ENCODE peak calls at places on chromosomes 12 and 14, in seven cellular contexts. E, L, O, B, I, T and J are unnamed samples.

GRCh38 chr14:60217713-60218112 is 31.3 kb upstream of the PPM1A start:
- DNase-seq in E (no peak), L (no peak), O (no peak), B (no peak), I (no peak), T (no peak), J (no peak)

GRCh38 chr12:39372929-39373328 is 70.0 kb downstream of the KIF21A start:
- DNase-seq in E (peak), L (no peak), O (no peak), B (no peak), I (no peak), T (no peak), J (no peak)

GRCh38 chr12:31866523-31866922 is 92.7 kb upstream of the RESF1 start:
- DNase-seq in E (no peak), L (no peak), O (no peak), B (no peak), I (no peak), T (no peak), J (no peak)

GRCh38 chr12:82176016-82176415 is 182.2 kb downstream of the CCDC59 start:
- DNase-seq in E (no peak), L (no peak), O (no peak), B (no peak), I (no peak), T (no peak), J (no peak)

GRCh38 chr12:132554857-132555630 is 55.3 kb downstream of the LRCOL1 start:
- DNase-seq in E (no peak), L (no peak), O (no peak), B (no peak), I (no peak), T (no peak), J (no peak)

GRCh38 chr14:100234511-100234910 is 4.4 kb upstream of the YY1 start:
- DNase-seq in E (no peak), L (no peak), O (no peak), B (no peak), I (no peak), T (no peak), J (no peak)

GRCh38 chr12:104695453-104696148 is 238.9 kb downstream of the CHST11 start:
- DNase-seq in E (peak), L (peak), O (no peak), B (no peak), I (no peak), T (no peak), J (peak)

GRCh38 chr12:85301054-85301453 is 21.0 kb downstream of the ALX1 start:
- DNase-seq in E (peak), L (no peak), O (no peak), B (no peak), I (no peak), T (no peak), J (no peak)

GRCh38 chr14:68451676-68452387 is 341.0 kb downstream of the ZFP36L1 start:
- DNase-seq in E (no peak), L (no peak), O (no peak), B (no peak), I (no peak), T (no peak), J (no peak)

GRCh38 chr12:121575051-121575450 is 5.8 kb downstream of the KDM2B start:
- DNase-seq in E (no peak), L (no peak), O (no peak), B (no peak), I (no peak), T (no peak), J (no peak)

GRCh38 chr14:23633160-23633701 is 2.9 kb upstream of the DHRS2 start:
- DNase-seq in E (no peak), L (no peak), O (no peak), B (no peak), I (no peak), T (no peak), J (no peak)

GRCh38 chr12:90355701-90356345 is 599.2 kb downstream of the CCER1 start:
- DNase-seq in E (no peak), L (peak), O (no peak), B (no peak), I (no peak), T (no peak), J (no peak)

GRCh38 chr12:51393676-51394545 is 2.7 kb upstream of the GALNT6 start:
- DNase-seq in E (peak), L (peak), O (no peak), B (no peak), I (peak), T (peak), J (peak)

GRCh38 chr12:27517532-27517931 is 6.5 kb upstream of the PPFIBP1 start:
- DNase-seq in E (no peak), L (peak), O (no peak), B (no peak), I (no peak), T (no peak), J (no peak)

GRCh38 chr14:53108292-53108937 is 44.7 kb downstream of the DDHD1 start:
- DNase-seq in E (no peak), L (no peak), O (no peak), B (no peak), I (no peak), T (no peak), J (no peak)

GRCh38 chr14:68343534-68344093 is 449.3 kb downstream of the ZFP36L1 start:
- DNase-seq in E (no peak), L (no peak), O (no peak), B (no peak), I (no peak), T (no peak), J (no peak)

GRCh38 chr12:80045594-80045993 is 53.7 kb upstream of the OTOGL start:
- DNase-seq in E (peak), L (peak), O (no peak), B (no peak), I (no peak), T (no peak), J (peak)

GRCh38 chr12:122873540-122873939 is 22.4 kb downstream of the VPS37B start:
- DNase-seq in E (no peak), L (no peak), O (no peak), B (no peak), I (no peak), T (no peak), J (no peak)

GRCh38 chr14:100214768-100215079 is 24.2 kb upstream of the YY1 start:
- DNase-seq in E (no peak), L (no peak), O (no peak), B (no peak), I (no peak), T (no peak), J (no peak)

GRCh38 chr12:67681145-67681778 is 32.7 kb downstream of the DYRK2 start:
- DNase-seq in E (peak), L (peak), O (no peak), B (peak), I (no peak), T (peak), J (peak)

GRCh38 chr12:51823875-51824565 is 24.5 kb downstream of the FIGNL2 start:
- DNase-seq in E (peak), L (peak), O (peak), B (peak), I (no peak), T (no peak), J (peak)

GRCh38 chr14:93974833-93975232 is 1.5 kb downstream of the ASB2 start:
- DNase-seq in E (no peak), L (no peak), O (no peak), B (no peak), I (no peak), T (no peak), J (no peak)

GRCh38 chr14:22613091-22613695 is 15.1 kb downstream of the ABHD4 start:
- DNase-seq in E (no peak), L (peak), O (no peak), B (no peak), I (no peak), T (no peak), J (no peak)

GRCh38 chr14:55913324-55914035 is 204.7 kb upstream of the PELI2 start:
- DNase-seq in E (no peak), L (peak), O (peak), B (peak), I (no peak), T (no peak), J (peak)

DNA sequence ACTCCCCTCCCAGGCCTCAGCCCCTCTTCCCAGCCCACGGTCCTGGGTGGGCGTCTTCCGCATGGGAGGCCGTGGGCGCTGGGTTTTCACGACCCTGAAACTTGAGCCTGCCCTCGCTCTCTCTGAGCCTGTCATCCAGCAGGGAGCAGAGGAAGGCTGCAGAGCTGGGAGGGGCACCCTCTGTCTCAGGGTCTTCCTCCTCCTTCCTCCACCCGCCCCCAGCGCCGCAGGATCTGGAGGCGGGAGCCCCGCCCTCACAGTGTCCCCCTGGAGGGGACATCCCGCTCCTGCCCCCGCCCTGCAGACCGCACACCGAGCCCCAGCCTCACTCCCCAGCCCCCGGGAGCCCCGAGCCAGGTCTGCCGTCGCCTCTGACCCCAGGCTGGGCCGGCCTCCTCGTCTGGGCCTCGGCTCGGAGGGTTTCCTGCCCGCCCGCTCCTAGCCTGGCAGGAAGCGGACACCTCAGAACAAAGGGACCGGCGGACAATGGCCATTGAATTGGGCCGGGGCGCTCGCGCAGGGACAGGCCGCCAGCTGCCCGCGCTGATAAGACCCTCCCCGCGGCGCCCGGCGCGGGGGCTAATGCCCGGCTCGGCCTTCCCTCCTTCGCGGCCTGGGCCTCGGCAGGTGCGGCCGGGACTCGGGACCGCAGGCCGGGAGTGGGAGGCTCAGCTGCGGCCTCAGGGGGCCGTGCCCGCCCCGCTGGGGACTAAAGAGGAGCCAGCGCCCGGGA is 15.3 kb upstream of the NUDT14 start:
- DNase-seq in E (no peak), L (no peak), O (no peak), B (no peak), I (no peak), T (no peak), J (no peak)
- H3K4me3 ChIP-seq in E (no peak), L (no peak), O (peak), B (no peak), I (no peak), T (no peak), J (no peak)

DNA sequence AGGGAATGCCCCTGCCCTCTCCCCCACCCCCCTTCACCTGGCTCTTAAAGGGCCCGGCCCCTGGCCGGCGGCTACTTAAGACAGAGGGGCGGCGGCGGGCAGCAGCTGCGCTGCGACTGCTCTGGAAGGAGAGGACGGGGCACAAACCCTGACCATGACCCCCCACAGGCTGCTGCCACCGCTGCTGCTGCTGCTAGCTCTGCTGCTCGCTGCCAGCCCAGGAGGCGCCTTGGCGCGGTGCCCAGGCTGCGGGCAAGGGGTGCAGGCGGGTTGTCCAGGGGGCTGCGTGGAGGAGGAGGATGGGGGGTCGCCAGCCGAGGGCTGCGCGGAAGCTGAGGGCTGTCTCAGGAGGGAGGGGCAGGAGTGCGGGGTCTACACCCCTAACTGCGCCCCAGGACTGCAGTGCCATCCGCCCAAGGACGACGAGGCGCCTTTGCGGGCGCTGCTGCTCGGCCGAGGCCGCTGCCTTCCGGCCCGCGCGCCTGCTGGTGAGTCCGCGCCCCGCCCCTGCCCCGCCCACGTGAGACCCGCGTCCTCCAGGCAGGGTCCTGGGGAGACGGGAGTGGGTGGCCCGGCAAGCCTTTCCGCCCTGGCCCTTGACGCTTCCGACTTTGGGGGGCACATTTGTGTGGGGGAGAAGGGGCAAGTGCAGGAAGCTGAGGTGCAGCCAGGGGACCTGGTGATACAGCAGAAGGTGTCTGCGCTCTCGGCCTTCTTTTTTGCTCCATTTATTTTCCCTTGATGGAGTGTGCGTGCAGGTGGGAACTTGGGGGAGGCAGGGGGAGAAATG is at the start of gene IGFBP6:
- DNase-seq in E (peak), L (peak), O (peak), B (peak), I (peak), T (no peak), J (no peak)
- TF ChIP-seq CTCF in E (no peak), L (no peak), O (no peak), B (peak), I (no peak), T (no peak), J (no peak)

GRCh38 chr14:61663312-61663974 is 31.9 kb upstream of the HIF1A start:
- DNase-seq in E (no peak), L (no peak), O (no peak), B (no peak), I (no peak), T (no peak), J (no peak)
- H3K4me3 ChIP-seq in E (no peak), L (no peak), O (no peak), B (no peak), I (no peak), T (no peak), J (no peak)

DNA sequence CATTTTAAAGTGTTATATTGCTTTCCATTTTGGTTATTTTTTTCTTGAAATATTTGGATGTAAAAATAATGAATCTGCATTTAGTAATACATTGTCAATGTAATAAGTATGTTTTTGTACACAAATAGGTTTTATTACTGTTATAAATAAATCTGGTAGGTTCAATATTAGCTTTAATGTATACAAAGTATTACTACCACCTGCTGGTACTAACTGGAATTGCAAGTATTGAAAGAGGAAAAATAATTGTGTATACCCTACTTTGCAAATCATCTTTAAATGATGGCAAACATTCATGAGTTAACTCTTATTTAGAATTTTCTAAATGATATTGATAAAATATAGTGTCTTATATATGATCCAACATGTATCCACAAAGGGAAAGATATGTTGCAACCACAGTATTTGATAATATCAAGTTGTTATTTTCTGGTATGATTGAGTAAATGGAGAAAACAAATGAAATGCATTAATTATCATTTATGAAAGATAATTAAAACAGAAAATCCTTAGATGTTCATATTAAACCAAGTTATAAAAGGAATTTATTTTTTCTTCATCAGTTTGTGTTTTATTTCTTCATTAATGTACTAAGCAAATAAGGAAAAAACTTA is 3.2 kb downstream of the OR4K2 start:
- DNase-seq in E (peak), L (no peak), O (no peak), B (no peak), I (no peak), T (no peak), J (no peak)
- TF ChIP-seq CTCF in E (peak), L (peak), O (peak), B (peak), I (peak), T (peak), J (peak)

GRCh38 chr12:110105159-110105558 is 19.0 kb upstream of the IFT81 start:
- DNase-seq in E (no peak), L (no peak), O (no peak), B (no peak), I (no peak), T (no peak), J (no peak)

GRCh38 chr12:110105961-110106540 is 18.1 kb upstream of the IFT81 start:
- DNase-seq in E (no peak), L (no peak), O (no peak), B (no peak), I (no peak), T (no peak), J (no peak)

GRCh38 chr12:110104188-110104969 is 19.8 kb upstream of the IFT81 start:
- DNase-seq in E (no peak), L (no peak), O (no peak), B (no peak), I (no peak), T (no peak), J (no peak)

GRCh38 chr12:110102255-110102654 is 21.9 kb upstream of the IFT81 start:
- DNase-seq in E (peak), L (peak), O (no peak), B (peak), I (no peak), T (no peak), J (no peak)

GRCh38 chr12:110100315-110100970 is 23.7 kb upstream of the IFT81 start:
- DNase-seq in E (peak), L (peak), O (peak), B (peak), I (peak), T (peak), J (no peak)
- H3K4me3 ChIP-seq in E (no peak), L (no peak), O (no peak), B (no peak), I (no peak), T (no peak), J (no peak)

GRCh38 chr14:103436533-103436932 is 51.3 kb downstream of the MARK3 start:
- DNase-seq in E (no peak), L (peak), O (no peak), B (no peak), I (no peak), T (no peak), J (no peak)

GRCh38 chr14:103443106-103443505 is 57.9 kb downstream of the MARK3 start:
- DNase-seq in E (no peak), L (no peak), O (no peak), B (no peak), I (no peak), T (no peak), J (no peak)

GRCh38 chr14:103445783-103446182 is 60.6 kb downstream of the MARK3 start:
- DNase-seq in E (no peak), L (peak), O (no peak), B (no peak), I (no peak), T (no peak), J (no peak)

GRCh38 chr14:103444837-103445524 is 59.8 kb downstream of the MARK3 start:
- DNase-seq in E (peak), L (peak), O (no peak), B (no peak), I (no peak), T (no peak), J (peak)

DNA sequence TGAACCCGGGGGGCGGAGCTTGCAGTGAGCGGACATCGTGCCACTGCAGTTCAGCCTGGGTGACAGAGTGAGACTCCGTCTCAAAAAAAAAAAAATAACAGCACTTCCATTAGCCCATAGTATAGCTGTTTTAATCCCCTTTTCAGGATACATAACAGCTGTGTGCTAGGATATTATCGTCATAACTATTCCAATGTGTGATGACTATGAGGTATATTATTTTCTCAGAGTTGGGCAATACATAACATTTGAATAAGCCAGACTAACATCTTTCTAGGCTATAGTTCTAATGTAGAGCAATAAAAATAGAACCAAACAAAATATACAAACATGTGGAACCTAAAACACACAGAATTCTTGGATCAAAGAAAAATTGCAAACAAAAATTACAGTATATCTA is 57.1 kb downstream of the MARK3 start:
- DNase-seq in E (no peak), L (no peak), O (no peak), B (no peak), I (no peak), T (no peak), J (no peak)
- TF ChIP-seq CTCF in E (no peak), L (no peak), O (no peak), B (no peak), I (no peak), T (no peak), J (no peak)